ENCODE peak calls at places on chromosomes 7 and 10, in six cellular contexts. C is right lobe of liver; M is CD4-positive, alpha-beta T cell; B is foreskin keratinocyte; R is lung; D is testis. X is an unnamed sample.

GRCh38 chr10:6200588-6201510 is 1.9 kb upstream of the PFKFB3 start:
- DNase-seq in C (peak; percentile 58), M (peak; percentile 32), B (peak; percentile 13), R (no peak), D (peak; percentile 60), X (no peak)

GRCh38 chr7:97499204-97499603 is 232.7 kb upstream of the TAC1 start:
- DNase-seq in C (no peak), M (no peak), B (peak; percentile 5), R (no peak), D (peak; percentile 37), X (peak; percentile 5)

GRCh38 chr10:17747883-17748550 is 4.0 kb upstream of the TMEM236 start:
- DNase-seq in C (no peak), M (no peak), B (no peak), R (no peak), D (no peak), X (no peak)

GRCh38 chr7:95725170-95725569 is 47.2 kb upstream of the DYNC1I1 start:
- DNase-seq in C (no peak), M (no peak), B (no peak), R (no peak), D (no peak), X (no peak)

GRCh38 chr10:70950062-70950461 is 61.7 kb upstream of the PCBD1 start:
- DNase-seq in C (no peak), M (no peak), B (no peak), R (no peak), D (no peak), X (no peak)

GRCh38 chr7:4928445-4928844 is 30.5 kb downstream of the MMD2 start:
- DNase-seq in C (no peak), M (no peak), B (no peak), R (no peak), D (no peak), X (no peak)

GRCh38 chr10:119445311-119445934 is 97.1 kb downstream of the RGS10 start:
- DNase-seq in C (peak; percentile 85), M (peak; percentile 84), B (peak; percentile 30), R (peak; percentile 82), D (peak; percentile 92), X (peak; percentile 70)

GRCh38 chr10:110461530-110461929 is 36.2 kb upstream of the DUSP5 start:
- DNase-seq in C (no peak), M (no peak), B (no peak), R (no peak), D (no peak), X (no peak)

GRCh38 chr7:101378808-101379207 is 16.1 kb downstream of the COL26A1 start:
- DNase-seq in C (no peak), M (no peak), B (no peak), R (no peak), D (no peak), X (no peak)

GRCh38 chr10:99234067-99234738 is 1.4 kb downstream of the HPSE2 start:
- DNase-seq in C (peak; percentile 75), M (no peak), B (peak; percentile 38), R (peak; percentile 64), D (peak; percentile 70), X (no peak)

GRCh38 chr7:69780377-69780776 is 182.1 kb downstream of the AUTS2 start:
- DNase-seq in C (no peak), M (no peak), B (peak; percentile 58), R (no peak), D (no peak), X (peak; percentile 37)

GRCh38 chr7:20310963-20311742 is 19.5 kb upstream of the ITGB8 start:
- DNase-seq in C (no peak), M (no peak), B (peak; percentile 53), R (no peak), D (no peak), X (no peak)

GRCh38 chr10:113566888-113567287 is 14.0 kb downstream of the HABP2 start:
- DNase-seq in C (no peak), M (no peak), B (no peak), R (no peak), D (no peak), X (no peak)

GRCh38 chr10:25805986-25806385 is 128.0 kb upstream of the MYO3A start:
- DNase-seq in C (no peak), M (no peak), B (no peak), R (no peak), D (no peak), X (no peak)

GRCh38 chr10:9301148-9301547 is 1246.7 kb downstream of the GATA3 start:
- DNase-seq in C (no peak), M (no peak), B (peak; percentile 17), R (no peak), D (no peak), X (no peak)

GRCh38 chr10:111865550-111865949 is 318.0 kb downstream of the GPAM start:
- DNase-seq in C (no peak), M (no peak), B (no peak), R (no peak), D (no peak), X (no peak)

GRCh38 chr10:51430506-51430905 is 268.9 kb downstream of the CSTF2T start:
- DNase-seq in C (no peak), M (no peak), B (no peak), R (no peak), D (no peak), X (no peak)

GRCh38 chr7:42876182-42877068 is 35.4 kb downstream of the C7orf25 start:
- DNase-seq in C (no peak), M (peak; percentile 38), B (peak; percentile 34), R (peak; percentile 58), D (peak; percentile 75), X (peak; percentile 63)

GRCh38 chr7:1950623-1951523 is 280.8 kb downstream of the ELFN1 start:
- DNase-seq in C (peak; percentile 35), M (no peak), B (no peak), R (no peak), D (peak; percentile 63), X (no peak)

GRCh38 chr7:154503962-154504550 is 451.9 kb downstream of the DPP6 start:
- DNase-seq in C (no peak), M (no peak), B (peak; percentile 9), R (no peak), D (no peak), X (peak; percentile 13)

GRCh38 chr10:11863353-11864105 is 40.4 kb downstream of the PROSER2 start:
- DNase-seq in C (no peak), M (peak; percentile 37), B (no peak), R (no peak), D (no peak), X (no peak)

GRCh38 chr7:156475666-156476065 is 164.9 kb upstream of the RNF32 start:
- DNase-seq in C (no peak), M (no peak), B (no peak), R (peak; percentile 56), D (peak; percentile 34), X (no peak)

GRCh38 chr10:29702288-29703164 is 67.8 kb upstream of the SVIL start:
- DNase-seq in C (no peak), M (no peak), B (no peak), R (no peak), D (no peak), X (no peak)

GRCh38 chr10:124722812-124723783 is 21.1 kb downstream of the FAM53B start:
- DNase-seq in C (no peak), M (no peak), B (peak; percentile 45), R (no peak), D (peak; percentile 55), X (no peak)

GRCh38 chr10:78277734-78278404 is 244.2 kb downstream of the RPS24 start:
- DNase-seq in C (no peak), M (no peak), B (no peak), R (no peak), D (peak; percentile 47), X (no peak)

GRCh38 chr7:1668486-1668931 is 1.6 kb upstream of the ELFN1 start:
- DNase-seq in C (peak; percentile 90), M (no peak), B (no peak), R (no peak), D (no peak), X (no peak)

GRCh38 chr10:121722665-121723064 is 124.4 kb upstream of the FGFR2 start:
- DNase-seq in C (no peak), M (no peak), B (peak; percentile 94), R (no peak), D (no peak), X (no peak)

GRCh38 chr7:21869785-21870402 is 75.8 kb downstream of the CDCA7L start:
- DNase-seq in C (no peak), M (no peak), B (peak; percentile 23), R (no peak), D (no peak), X (no peak)

GRCh38 chr7:75967573-75967997 is 26.8 kb downstream of the TMEM120A start:
- DNase-seq in C (no peak), M (no peak), B (no peak), R (no peak), D (no peak), X (no peak)

GRCh38 chr7:27994639-27995038 is 186.0 kb downstream of the JAZF1 start:
- DNase-seq in C (no peak), M (no peak), B (no peak), R (no peak), D (no peak), X (no peak)
- H3K27ac ChIP-seq in C (no peak overlapping the region), M (no peak overlapping the region), B (no peak overlapping the region), R (no peak overlapping the region), D (no peak overlapping the region), X (no peak overlapping the region)

GRCh38 chr7:27174077-27175004 is at the start of gene HOXA10:
- DNase-seq in C (no peak), M (no peak), B (no peak), R (no peak), D (no peak), X (no peak)

GRCh38 chr7:27175005-27175625 is 995 bp upstream of the HOXA10 start:
- DNase-seq in C (no peak), M (no peak), B (no peak), R (no peak), D (no peak), X (no peak)

GRCh38 chr7:27172388-27172774 is 1.7 kb downstream of the HOXA10 start:
- DNase-seq in C (no peak), M (no peak), B (peak; percentile 66), R (no peak), D (no peak), X (no peak)

GRCh38 chr7:27172823-27173411 is 1.2 kb downstream of the HOXA10 start:
- DNase-seq in C (no peak), M (no peak), B (peak; percentile 52), R (no peak), D (no peak), X (no peak)

GRCh38 chr7:27173412-27174076 is 576 bp downstream of the HOXA10 start:
- DNase-seq in C (peak; percentile 32), M (no peak), B (no peak), R (no peak), D (no peak), X (no peak)
- H3K27ac ChIP-seq in C (no peak overlapping the region), M (no peak overlapping the region), B (peak overlapping the region; percentile 45), R (no peak overlapping the region), D (no peak overlapping the region), X (no peak overlapping the region)

DNA sequence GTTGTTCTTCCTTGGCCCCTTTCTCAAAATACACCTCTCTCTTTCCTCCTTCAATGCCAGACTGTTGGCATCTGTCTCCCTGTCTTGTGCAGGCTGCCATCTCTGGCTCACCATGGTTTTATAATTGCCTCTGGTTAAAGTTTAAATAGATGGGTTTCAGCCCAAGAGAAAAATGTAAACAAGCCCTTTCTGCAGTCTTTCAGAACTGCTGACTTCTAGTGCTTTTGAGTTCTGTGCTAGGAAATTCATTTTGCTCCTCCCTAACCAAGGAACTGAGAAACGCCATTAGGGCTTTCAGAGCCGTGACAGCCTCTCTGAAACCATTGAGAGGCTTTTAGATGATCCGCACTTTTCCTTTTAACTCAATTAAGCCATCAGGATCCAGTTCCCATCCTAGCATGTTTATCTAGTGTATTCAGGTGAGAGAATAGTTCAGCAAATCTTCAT is 101.5 kb upstream of the MKLN1 start:
- DNase-seq in C (no peak), M (no peak), B (no peak), R (no peak), D (no peak), X (no peak)
- H3K27ac ChIP-seq in C (peak overlapping the region; percentile 59), M (no peak overlapping the region), B (no peak overlapping the region), R (peak overlapping the region; percentile 42), D (peak overlapping the region; percentile 21), X (no peak overlapping the region)

GRCh38 chr7:35826751-35827150 is 25.9 kb downstream of the SEPTIN7 start:
- DNase-seq in C (no peak), M (no peak), B (peak; percentile 19), R (no peak), D (no peak), X (no peak)
- H3K27ac ChIP-seq in C (no peak overlapping the region), M (no peak overlapping the region), B (no peak overlapping the region), R (no peak overlapping the region), D (no peak overlapping the region), X (no peak overlapping the region)